ENCODE peak calls at places on chromosome 5, in four cellular contexts. J, E, C and L are unnamed samples.

GRCh38 chr5:42811591-42812392 is at the start of gene SELENOP:
- DNase-seq in J (no peak), E (peak), C (no peak), L (peak)

GRCh38 chr5:129996896-129997295 is 92.6 kb downstream of the CHSY3 start:
- DNase-seq in J (no peak), E (no peak), C (peak), L (no peak)

GRCh38 chr5:72452515-72453259 is 54.5 kb downstream of the ZNF366 start:
- DNase-seq in J (no peak), E (no peak), C (peak), L (peak)

GRCh38 chr5:1299961-1300360 is 5.1 kb upstream of the TERT start:
- DNase-seq in J (no peak), E (no peak), C (no peak), L (no peak)

GRCh38 chr5:147954971-147955370 is 48.6 kb upstream of the C5orf46 start:
- DNase-seq in J (no peak), E (no peak), C (no peak), L (no peak)

GRCh38 chr5:13939647-13940046 is 4.8 kb downstream of the DNAH5 start:
- DNase-seq in J (no peak), E (peak), C (no peak), L (no peak)

GRCh38 chr5:160231789-160232342 is 2.6 kb downstream of the FABP6 start:
- DNase-seq in J (no peak), E (no peak), C (no peak), L (no peak)

GRCh38 chr5:81187885-81188284 is 45.2 kb upstream of the CKMT2 start:
- DNase-seq in J (no peak), E (no peak), C (no peak), L (no peak)

GRCh38 chr5:177462021-177462670 is 11.3 kb downstream of the DBN1 start:
- DNase-seq in J (no peak), E (no peak), C (no peak), L (no peak)

GRCh38 chr5:79845448-79846197 is 145.4 kb downstream of the MTX3 start:
- DNase-seq in J (peak), E (no peak), C (peak), L (peak)

GRCh38 chr5:137415231-137415681 is 83.9 kb downstream of the SPOCK1 start:
- DNase-seq in J (no peak), E (no peak), C (peak), L (peak)

GRCh38 chr5:35857606-35858205 is 1.0 kb downstream of the IL7R start:
- DNase-seq in J (no peak), E (no peak), C (peak), L (peak)

GRCh38 chr5:108061941-108062340 is 320.0 kb downstream of the FBXL17 start:
- DNase-seq in J (no peak), E (no peak), C (peak), L (peak)

GRCh38 chr5:31211098-31211497 is 17.6 kb downstream of the CDH6 start:
- DNase-seq in J (no peak), E (no peak), C (no peak), L (no peak)

GRCh38 chr5:163094492-163095180 is 342.8 kb upstream of the CCNG1 start:
- DNase-seq in J (no peak), E (no peak), C (no peak), L (no peak)

GRCh38 chr5:95846554-95847260 is 24.2 kb upstream of the GLRX start:
- DNase-seq in J (peak), E (peak), C (peak), L (peak)

GRCh38 chr5:55523293-55523692 is 11.5 kb downstream of the PLPP1 start:
- DNase-seq in J (no peak), E (no peak), C (no peak), L (no peak)

GRCh38 chr5:88845081-88845697 is 37.8 kb downstream of the MEF2C start:
- DNase-seq in J (no peak), E (no peak), C (no peak), L (no peak)

DNA sequence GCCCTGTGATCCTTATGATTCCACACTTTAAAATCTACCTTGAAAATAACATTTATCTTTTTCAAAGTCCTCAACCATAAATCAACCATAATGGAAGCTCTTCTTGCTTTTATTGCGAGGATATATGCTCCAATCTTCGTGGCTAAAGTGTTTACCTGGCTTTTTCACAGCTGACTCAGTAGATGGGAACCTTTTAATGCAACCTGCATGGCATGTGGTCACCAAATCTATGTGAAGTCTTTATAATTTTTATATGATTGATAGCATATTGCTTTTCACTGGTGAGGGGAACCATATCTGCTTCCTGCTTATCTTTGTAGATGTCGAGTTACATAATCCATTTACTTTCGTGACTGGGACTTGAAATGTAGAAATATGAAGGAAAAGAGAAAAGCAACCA is 47.1 kb upstream of the TLX3 start:
- DNase-seq in J (no peak), E (no peak), C (no peak), L (no peak)
- H3K9ac ChIP-seq in J (no peak), E (no peak), C (no peak), L (no peak)

DNA sequence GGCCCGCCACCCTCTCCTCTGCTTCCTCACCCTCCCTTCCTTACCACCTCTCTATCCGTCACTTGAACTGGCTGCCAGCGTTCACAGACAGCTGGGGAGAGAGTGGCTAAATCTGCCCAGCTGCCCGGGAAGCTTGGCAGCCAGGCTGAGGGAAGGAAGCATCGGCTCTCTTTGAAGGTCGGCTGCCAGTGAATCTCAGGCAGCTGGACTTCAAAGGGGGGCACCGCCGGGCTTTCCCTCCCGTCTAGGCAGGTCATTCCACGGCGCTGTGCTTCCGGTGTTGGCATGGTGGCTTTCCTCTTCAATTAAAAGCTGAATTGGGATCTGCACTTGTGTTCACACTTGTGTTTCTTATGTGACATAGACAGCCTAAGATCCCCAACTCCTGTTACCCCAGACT is 174.0 kb downstream of the GDNF start:
- DNase-seq in J (no peak), E (no peak), C (no peak), L (no peak)
- H3K9ac ChIP-seq in J (no peak), E (no peak), C (no peak), L (no peak)

DNA sequence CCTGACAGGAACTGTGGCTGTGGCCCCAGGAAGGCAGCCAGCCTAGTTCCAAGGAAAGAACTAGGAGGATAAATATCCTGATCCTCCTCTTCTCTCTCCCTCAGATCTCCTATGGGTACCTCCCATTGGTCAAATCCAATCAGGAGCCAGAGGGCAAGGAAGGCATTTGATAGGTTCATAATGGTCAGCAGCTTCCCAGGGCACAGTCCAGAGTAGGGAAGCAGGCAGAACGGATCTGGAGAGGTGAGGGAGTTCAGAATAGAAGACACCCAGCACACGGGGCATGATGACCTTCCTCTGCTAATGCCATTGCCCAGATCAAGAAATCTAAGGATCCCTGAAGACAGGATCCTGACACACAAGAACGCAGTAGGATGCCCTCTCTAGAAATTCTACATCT is 8.6 kb downstream of the ABLIM3 start:
- DNase-seq in J (no peak), E (no peak), C (no peak), L (no peak)
- H3K9ac ChIP-seq in J (no peak), E (no peak), C (no peak), L (no peak)

GRCh38 chr5:15623794-15624193 is 123.8 kb downstream of the FBXL7 start:
- DNase-seq in J (no peak), E (no peak), C (no peak), L (no peak)

GRCh38 chr5:15621094-15621493 is 121.1 kb downstream of the FBXL7 start:
- DNase-seq in J (no peak), E (no peak), C (peak), L (no peak)

GRCh38 chr5:15618938-15619337 is 119.0 kb downstream of the FBXL7 start:
- DNase-seq in J (no peak), E (no peak), C (no peak), L (no peak)

GRCh38 chr5:15615859-15616258 is 115.9 kb downstream of the FBXL7 start:
- DNase-seq in J (no peak), E (no peak), C (peak), L (no peak)

GRCh38 chr5:15620501-15620900 is 120.5 kb downstream of the FBXL7 start:
- DNase-seq in J (no peak), E (no peak), C (peak), L (no peak)
- H3K9ac ChIP-seq in J (no peak), E (no peak), C (no peak), L (no peak)

GRCh38 chr5:53357439-53357838 is 123.0 kb upstream of the FST start:
- DNase-seq in J (no peak), E (no peak), C (no peak), L (no peak)
- H3K9ac ChIP-seq in J (no peak), E (no peak), C (no peak), L (no peak)

DNA sequence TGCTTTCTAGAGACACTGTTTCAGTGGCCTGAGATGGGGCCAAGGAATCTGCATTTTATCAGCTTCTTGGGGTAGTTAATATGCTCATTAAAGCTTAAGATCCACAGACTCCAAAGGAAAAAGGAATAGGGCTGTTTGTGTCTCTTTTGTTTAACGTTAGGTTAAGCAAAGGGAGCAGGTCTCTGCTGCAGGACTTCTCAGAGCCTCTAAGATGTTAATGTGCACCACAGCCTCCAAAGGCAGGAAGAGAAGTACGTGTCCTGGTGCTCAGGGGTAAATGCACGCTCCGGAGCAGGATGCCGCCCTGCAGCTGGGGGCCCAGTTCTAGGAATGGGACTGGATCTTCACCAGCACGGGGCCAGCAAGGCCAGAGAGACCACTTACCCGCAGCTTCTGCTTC is 19.6 kb downstream of the SPARC start:
- DNase-seq in J (no peak), E (no peak), C (no peak), L (no peak)
- H3K9ac ChIP-seq in J (no peak), E (no peak), C (peak), L (no peak)